ENCODE peak calls at places on chromosomes 6 and 20, in seven cellular contexts. Z, G, F, X, P, Y and A are unnamed samples.

GRCh38 chr6:96058094-96058493 is 42.3 kb downstream of the FUT9 start:
- DNase-seq in G (no peak), P (no peak), X (no peak), F (no peak), Z (no peak), Y (no peak), A (no peak)

GRCh38 chr6:158413028-158413427 is 100.8 kb downstream of the TULP4 start:
- DNase-seq in X (no peak), Y (no peak), Z (no peak), G (no peak), F (no peak), P (no peak), A (no peak)

GRCh38 chr20:45308078-45308778 is at the start of gene MATN4:
- DNase-seq in Z (no peak), P (peak), G (peak), F (no peak), Y (no peak), X (peak), A (no peak)

GRCh38 chr6:3884007-3884745 is 35.0 kb downstream of the FAM50B start:
- DNase-seq in Z (no peak), G (peak), F (no peak), P (no peak), Y (no peak), X (no peak), A (no peak)

GRCh38 chr6:36598739-36599318 is 4.7 kb downstream of the SRSF3 start:
- DNase-seq in Z (no peak), X (no peak), F (peak), P (no peak), G (no peak), Y (no peak), A (no peak)

GRCh38 chr6:158353851-158354508 is 41.7 kb downstream of the TULP4 start:
- DNase-seq in F (no peak), Z (no peak), Y (no peak), P (no peak), X (no peak), G (no peak), A (no peak)

GRCh38 chr20:43550456-43550855 is 8.4 kb upstream of the SGK2 start:
- DNase-seq in Y (no peak), F (no peak), X (no peak), G (peak), Z (no peak), P (no peak), A (no peak)

GRCh38 chr6:130848945-130849344 is 21.7 kb downstream of the SMLR1 start:
- DNase-seq in Z (peak), F (no peak), G (no peak), X (no peak), Y (peak), P (no peak), A (peak)

GRCh38 chr20:57317789-57318371 is 11.7 kb upstream of the SPO11 start:
- DNase-seq in Z (no peak), P (no peak), Y (no peak), G (no peak), X (no peak), F (no peak), A (no peak)

GRCh38 chr6:56869346-56869745 is 85.6 kb upstream of the BEND6 start:
- DNase-seq in F (no peak), P (no peak), Y (peak), X (no peak), Z (no peak), G (no peak), A (no peak)

GRCh38 chr6:152600022-152600421 is 37.1 kb downstream of the SYNE1 start:
- DNase-seq in G (no peak), Y (peak), F (no peak), X (no peak), Z (no peak), P (no peak), A (no peak)

GRCh38 chr20:46051556-46052323 is 22.7 kb downstream of the SLC12A5 start:
- DNase-seq in Y (no peak), Z (no peak), P (peak), G (no peak), F (peak), X (no peak), A (no peak)

GRCh38 chr6:1131285-1132079 is 180.4 kb upstream of the FOXQ1 start:
- DNase-seq in Y (no peak), Z (no peak), P (no peak), X (no peak), G (no peak), F (no peak), A (no peak)

GRCh38 chr20:59792300-59792699 is 141.1 kb downstream of the SYCP2 start:
- DNase-seq in Y (no peak), G (no peak), X (no peak), P (no peak), Z (no peak), F (no peak), A (no peak)

GRCh38 chr6:15907914-15908518 is 220.9 kb upstream of the MYLIP start:
- DNase-seq in X (peak), P (no peak), G (no peak), F (no peak), Y (no peak), Z (no peak), A (no peak)

GRCh38 chr6:36200998-36201596 is 4.6 kb downstream of the BRPF3 start:
- DNase-seq in Z (no peak), G (no peak), P (no peak), F (no peak), X (no peak), Y (no peak), A (no peak)